ENCODE peak calls at places on chromosomes 13 and 19, in six cellular contexts. Q, F, S, E, C and O are unnamed samples.
A peak's percentile ranks its signal among the peaks of the same experiment; 100 is the strongest.

GRCh38 chr19:55339225-55340143 is at the start of gene KMT5C:
- DNase-seq in Q (peak; percentile 100), F (peak; percentile 100), S (peak; percentile 100), E (peak; percentile 100), C (peak; percentile 100), O (peak; percentile 100)

GRCh38 chr13:104320446-104320845 is 1254.2 kb upstream of the SLC10A2 start:
- DNase-seq in Q (no peak), F (no peak), S (peak; percentile 4), E (no peak), C (no peak), O (no peak)

GRCh38 chr13:79307433-79307861 is 98.6 kb downstream of the RBM26 start:
- DNase-seq in Q (no peak), F (no peak), S (peak; percentile 16), E (no peak), C (no peak), O (no peak)

GRCh38 chr13:42876270-42876714 is 94.9 kb downstream of the FAM216B start:
- DNase-seq in Q (no peak), F (no peak), S (no peak), E (no peak), C (peak; percentile 10), O (peak; percentile 76)

GRCh38 chr19:52492201-52492960 is 35.1 kb upstream of the ZNF808 start:
- DNase-seq in Q (peak; percentile 44), F (no peak), S (no peak), E (peak; percentile 94), C (peak; percentile 67), O (peak; percentile 96)

GRCh38 chr19:40908981-40909380 is 26.9 kb upstream of the CYP2A7 start:
- DNase-seq in Q (no peak), F (no peak), S (no peak), E (no peak), C (no peak), O (no peak)

GRCh38 chr13:30892966-30893365 is 13.1 kb upstream of the MEDAG start:
- DNase-seq in Q (no peak), F (peak; percentile 41), S (peak; percentile 48), E (peak; percentile 94), C (peak; percentile 19), O (peak; percentile 84)

GRCh38 chr19:5281588-5281987 is 59.0 kb downstream of the PTPRS start:
- DNase-seq in Q (no peak), F (no peak), S (no peak), E (no peak), C (peak; percentile 87), O (no peak)

GRCh38 chr19:31715249-31715944 is 366.2 kb upstream of the TSHZ3 start:
- DNase-seq in Q (no peak), F (peak; percentile 6), S (no peak), E (no peak), C (no peak), O (peak; percentile 55)

GRCh38 chr19:13155472-13156284 is 5.5 kb downstream of the IER2 start:
- DNase-seq in Q (peak; percentile 83), F (peak; percentile 96), S (peak; percentile 76), E (peak; percentile 89), C (peak; percentile 96), O (peak; percentile 95)

GRCh38 chr19:588093-588742 is 1.5 kb upstream of the HCN2 start:
- DNase-seq in Q (peak; percentile 49), F (peak; percentile 81), S (peak; percentile 72), E (peak; percentile 90), C (peak; percentile 76), O (peak; percentile 90)

GRCh38 chr13:83332751-83333150 is 549.5 kb downstream of the SLITRK1 start:
- DNase-seq in Q (no peak), F (no peak), S (no peak), E (no peak), C (no peak), O (no peak)

GRCh38 chr13:104477256-104477655 is 1411.0 kb upstream of the SLC10A2 start:
- DNase-seq in Q (no peak), F (no peak), S (no peak), E (no peak), C (no peak), O (no peak)

GRCh38 chr13:49421391-49421790 is 22.5 kb downstream of the CAB39L start:
- DNase-seq in Q (no peak), F (peak; percentile 41), S (no peak), E (peak; percentile 56), C (no peak), O (peak; percentile 87)

DNA sequence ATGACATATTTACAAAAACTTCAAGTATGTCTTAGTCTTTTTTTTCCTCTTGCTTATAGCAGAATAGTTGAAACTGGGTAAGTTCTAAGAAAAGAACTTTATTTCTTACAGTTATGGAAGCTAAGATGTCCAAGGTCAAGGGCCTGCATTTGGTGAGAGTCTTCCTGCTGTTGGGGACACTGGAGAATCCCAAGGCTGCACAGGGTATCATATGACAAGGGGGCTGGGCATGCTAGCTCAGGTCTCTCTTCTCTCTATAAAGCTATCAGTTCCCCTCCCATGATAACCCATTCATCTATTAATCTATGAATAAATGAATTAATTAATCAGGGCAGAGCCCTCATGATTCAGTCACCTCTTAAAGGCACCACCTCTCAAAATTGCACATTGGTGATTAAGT is 191.1 kb upstream of the TSC22D1 start:
- DNase-seq in Q (no peak), F (no peak), S (no peak), E (no peak), C (no peak), O (no peak)
- H3K27me3 ChIP-seq in Q (no peaks in the 10 kb centered on the region), F (no peaks in the 10 kb centered on the region), S (no peaks in the 10 kb centered on the region), E (no peaks in the 10 kb centered on the region), C (no peaks in the 10 kb centered on the region), O (no peaks in the 10 kb centered on the region)

GRCh38 chr19:17471410-17472125 is 1.2 kb downstream of the SLC27A1 start:
- DNase-seq in Q (no peak), F (no peak), S (no peak), E (no peak), C (no peak), O (no peak)
- H3K4me3 ChIP-seq in Q (peak overlapping the region; percentile 97), F (no peak overlapping the region), S (peak overlapping the region; percentile 91), E (peak overlapping the region; percentile 84), C (no peak overlapping the region), O (no peak overlapping the region)

GRCh38 chr19:38849746-38850230 is at the start of gene HNRNPL:
- DNase-seq in Q (no peak), F (no peak), S (no peak), E (peak; percentile 99), C (no peak), O (no peak)
- H2BK5ac ChIP-seq in Q (peak within 1 kb of the TSS; percentile 99), F (peak within 1 kb of the TSS; percentile 98), S (peak within 1 kb of the TSS; percentile 85), E (peak within 1 kb of the TSS; percentile 82), C (peak within 1 kb of the TSS; percentile 98), O (peak within 1 kb of the TSS; percentile 66)

GRCh38 chr19:11421607-11422098 is 2.5 kb upstream of the RGL3 start:
- DNase-seq in Q (no peak), F (no peak), S (no peak), E (peak; percentile 100), C (peak; percentile 64), O (peak; percentile 83)
- H3K27me3 ChIP-seq in Q (peaks cover 44% of the 10 kb centered on the region), F (peaks cover 73% of the 10 kb centered on the region), S (peaks cover 44% of the 10 kb centered on the region), E (peaks cover 2% of the 10 kb centered on the region), C (peaks cover 8% of the 10 kb centered on the region), O (peaks cover 3% of the 10 kb centered on the region)

GRCh38 chr19:2552859-2553258 is 76.9 kb downstream of the GADD45B start:
- DNase-seq in Q (no peak), F (peak; percentile 65), S (no peak), E (no peak), C (peak; percentile 63), O (peak; percentile 47)
- H3K4me3 ChIP-seq in Q (no peak overlapping the region), F (no peak overlapping the region), S (no peak overlapping the region), E (no peak overlapping the region), C (no peak overlapping the region), O (no peak overlapping the region)

GRCh38 chr19:46629546-46630025 is 4.7 kb upstream of the PTGIR start:
- DNase-seq in Q (no peak), F (peak; percentile 58), S (no peak), E (no peak), C (no peak), O (peak; percentile 37)
- H2BK5ac ChIP-seq in Q (no peak overlapping the region), F (no peak overlapping the region), S (no peak overlapping the region), E (no peak overlapping the region), C (no peak overlapping the region), O (no peak overlapping the region)

GRCh38 chr19:30228726-30229523 is 143.3 kb upstream of the ZNF536 start:
- DNase-seq in Q (no peak), F (no peak), S (peak; percentile 6), E (peak; percentile 58), C (no peak), O (peak; percentile 47)

GRCh38 chr19:30233375-30233774 is 138.8 kb upstream of the ZNF536 start:
- DNase-seq in Q (no peak), F (no peak), S (no peak), E (no peak), C (no peak), O (no peak)

GRCh38 chr19:30228113-30228725 is 144.0 kb upstream of the ZNF536 start:
- DNase-seq in Q (no peak), F (peak; percentile 3), S (no peak), E (peak; percentile 59), C (no peak), O (peak; percentile 25)

GRCh38 chr19:30229524-30230174 is 142.5 kb upstream of the ZNF536 start:
- DNase-seq in Q (no peak), F (no peak), S (peak; percentile 4), E (peak; percentile 48), C (no peak), O (peak; percentile 82)

DNA sequence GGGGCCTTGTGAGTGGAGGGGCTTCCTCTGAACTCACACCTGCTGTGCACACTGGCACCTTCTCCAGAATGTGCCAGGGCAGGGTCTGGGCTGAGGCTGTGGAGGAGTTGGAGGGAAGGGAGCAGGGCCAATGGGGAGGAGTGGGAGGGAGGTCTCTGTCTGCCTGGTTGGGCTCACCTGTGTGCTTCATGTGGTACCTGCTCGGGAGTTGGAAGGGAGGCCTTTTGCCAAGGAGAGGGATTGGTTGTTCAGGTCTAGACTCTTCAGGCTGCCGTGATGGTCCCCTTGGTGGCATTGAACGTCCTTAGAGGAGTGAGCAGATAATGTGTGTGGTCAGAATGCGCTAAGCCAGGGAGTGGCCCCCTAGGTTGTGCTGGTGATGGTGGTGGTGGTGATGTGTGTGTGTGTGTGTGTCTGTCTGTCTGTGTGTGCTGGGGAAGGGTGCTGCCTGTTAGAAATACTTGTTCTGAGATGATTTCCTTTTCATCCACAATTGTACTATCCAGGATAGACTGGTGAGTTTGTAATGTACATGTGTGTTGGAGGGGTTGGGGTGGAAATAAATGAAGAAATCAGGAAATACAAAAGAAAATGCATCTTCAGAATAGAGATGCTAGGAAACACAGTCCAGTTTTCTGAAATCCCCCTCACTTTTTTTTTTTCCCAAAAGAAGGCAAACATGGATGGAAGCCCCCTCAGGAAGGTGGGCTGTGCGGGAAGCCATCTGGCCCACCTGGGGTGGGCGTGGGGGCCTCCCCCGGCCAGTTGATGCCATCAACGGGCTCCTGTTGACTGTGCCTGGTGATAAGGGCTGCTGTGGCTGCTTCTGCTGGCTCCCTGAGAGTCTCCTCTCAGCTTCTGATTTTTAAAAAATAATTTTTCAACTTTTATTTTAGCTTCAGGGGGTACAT is 140.5 kb upstream of the ZNF536 start:
- DNase-seq in Q (no peak), F (no peak), S (no peak), E (no peak), C (no peak), O (no peak)
- H3K27me3 ChIP-seq in Q (peaks cover 2% of the 10 kb centered on the region), F (peaks cover 45% of the 10 kb centered on the region), S (peaks cover 32% of the 10 kb centered on the region), E (peaks cover 10% of the 10 kb centered on the region), C (peaks cover 30% of the 10 kb centered on the region), O (peaks cover 7% of the 10 kb centered on the region)